ENCODE peak calls at places on chromosomes 16 and 17, in seven cellular contexts. One of them, this sample, is unnamed.

GRCh38 chr17:81510798-81511549 is 1.6 kb downstream of the ACTG1 start:
- DNase-seq in MM.1S: peak
- DNase-seq in tibial nerve: no peak
- DNase-seq in A549: no peak
- DNase-seq in lower lobe of right lung: peak
- DNase-seq in cardiac fibroblast: no peak
- DNase-seq in AG10803: no peak
- DNase-seq in this sample: no peak

GRCh38 chr16:12184419-12184831 is 207.9 kb downstream of the SNX29 start:
- DNase-seq in tibial nerve: no peak
- DNase-seq in AG10803: no peak
- DNase-seq in cardiac fibroblast: no peak
- DNase-seq in MM.1S: no peak
- DNase-seq in lower lobe of right lung: no peak
- DNase-seq in A549: no peak
- DNase-seq in this sample: peak

GRCh38 chr16:87180069-87180468 is 137.1 kb downstream of the C16orf95 start:
- DNase-seq in cardiac fibroblast: no peak
- DNase-seq in lower lobe of right lung: no peak
- DNase-seq in AG10803: no peak
- DNase-seq in A549: no peak
- DNase-seq in tibial nerve: no peak
- DNase-seq in MM.1S: no peak
- DNase-seq in this sample: no peak

GRCh38 chr17:55384833-55385232 is 36.8 kb downstream of the MMD start:
- DNase-seq in cardiac fibroblast: peak
- DNase-seq in A549: no peak
- DNase-seq in tibial nerve: no peak
- DNase-seq in AG10803: no peak
- DNase-seq in MM.1S: no peak
- DNase-seq in lower lobe of right lung: no peak
- DNase-seq in this sample: no peak

GRCh38 chr17:3685174-3685812 is 10.7 kb downstream of the P2RX5 start:
- DNase-seq in lower lobe of right lung: no peak
- DNase-seq in MM.1S: no peak
- DNase-seq in tibial nerve: no peak
- DNase-seq in AG10803: no peak
- DNase-seq in A549: no peak
- DNase-seq in cardiac fibroblast: no peak
- DNase-seq in this sample: no peak

GRCh38 chr17:42531455-42532354 is 4.3 kb upstream of the NAGLU start:
- DNase-seq in A549: no peak
- DNase-seq in MM.1S: peak
- DNase-seq in lower lobe of right lung: peak
- DNase-seq in tibial nerve: no peak
- DNase-seq in AG10803: peak
- DNase-seq in cardiac fibroblast: peak
- DNase-seq in this sample: peak

GRCh38 chr16:27498916-27499658 is 50.6 kb downstream of the GTF3C1 start:
- DNase-seq in AG10803: no peak
- DNase-seq in cardiac fibroblast: no peak
- DNase-seq in MM.1S: no peak
- DNase-seq in A549: no peak
- DNase-seq in tibial nerve: no peak
- DNase-seq in lower lobe of right lung: no peak
- DNase-seq in this sample: no peak

GRCh38 chr16:31087481-31087880 is 1.3 kb downstream of the PRSS53 start:
- DNase-seq in AG10803: no peak
- DNase-seq in MM.1S: no peak
- DNase-seq in cardiac fibroblast: no peak
- DNase-seq in tibial nerve: no peak
- DNase-seq in A549: no peak
- DNase-seq in lower lobe of right lung: no peak
- DNase-seq in this sample: no peak

GRCh38 chr17:82396601-82397435 is 21.3 kb upstream of the HEXD start:
- DNase-seq in cardiac fibroblast: peak
- DNase-seq in MM.1S: no peak
- DNase-seq in AG10803: peak
- DNase-seq in tibial nerve: peak
- DNase-seq in A549: no peak
- DNase-seq in lower lobe of right lung: peak
- DNase-seq in this sample: no peak

GRCh38 chr17:5020502-5021023 is 14.7 kb downstream of the SLC52A1 start:
- DNase-seq in cardiac fibroblast: no peak
- DNase-seq in A549: no peak
- DNase-seq in AG10803: no peak
- DNase-seq in lower lobe of right lung: no peak
- DNase-seq in tibial nerve: no peak
- DNase-seq in MM.1S: no peak
- DNase-seq in this sample: no peak

GRCh38 chr16:47054306-47054705 is 80.8 kb upstream of the DNAJA2 start:
- DNase-seq in A549: no peak
- DNase-seq in tibial nerve: no peak
- DNase-seq in lower lobe of right lung: no peak
- DNase-seq in MM.1S: no peak
- DNase-seq in cardiac fibroblast: no peak
- DNase-seq in AG10803: no peak
- DNase-seq in this sample: no peak

GRCh38 chr16:30567991-30568638 is 3.4 kb downstream of the ZNF688 start:
- DNase-seq in tibial nerve: no peak
- DNase-seq in MM.1S: peak
- DNase-seq in A549: peak
- DNase-seq in lower lobe of right lung: no peak
- DNase-seq in AG10803: peak
- DNase-seq in cardiac fibroblast: peak
- DNase-seq in this sample: peak

GRCh38 chr17:73156887-73157870 is 7.6 kb upstream of the SSTR2 start:
- DNase-seq in lower lobe of right lung: no peak
- DNase-seq in cardiac fibroblast: no peak
- DNase-seq in AG10803: no peak
- DNase-seq in A549: no peak
- DNase-seq in tibial nerve: no peak
- DNase-seq in MM.1S: no peak
- DNase-seq in this sample: no peak

GRCh38 chr16:67158637-67159600 is 790 bp downstream of the TRADD start:
- DNase-seq in lower lobe of right lung: peak
- DNase-seq in cardiac fibroblast: peak
- DNase-seq in MM.1S: peak
- DNase-seq in tibial nerve: no peak
- DNase-seq in A549: peak
- DNase-seq in AG10803: no peak
- DNase-seq in this sample: peak

GRCh38 chr17:82358467-82359350 is at the start of gene TEX19:
- DNase-seq in MM.1S: peak
- DNase-seq in cardiac fibroblast: no peak
- DNase-seq in tibial nerve: no peak
- DNase-seq in lower lobe of right lung: no peak
- DNase-seq in A549: peak
- DNase-seq in AG10803: no peak
- DNase-seq in this sample: no peak

GRCh38 chr16:2054543-2055245 is 6.9 kb downstream of the TSC2 start:
- DNase-seq in cardiac fibroblast: no peak
- DNase-seq in AG10803: no peak
- DNase-seq in lower lobe of right lung: peak
- DNase-seq in MM.1S: no peak
- DNase-seq in tibial nerve: no peak
- DNase-seq in A549: no peak
- DNase-seq in this sample: no peak

GRCh38 chr17:81294512-81295030 is 536 bp downstream of the SLC38A10 start:
- DNase-seq in tibial nerve: no peak
- DNase-seq in A549: peak
- DNase-seq in AG10803: peak
- DNase-seq in cardiac fibroblast: no peak
- DNase-seq in MM.1S: no peak
- DNase-seq in lower lobe of right lung: peak
- DNase-seq in this sample: no peak

GRCh38 chr17:28745052-28745776 is 1.4 kb downstream of the TRAF4 start:
- DNase-seq in lower lobe of right lung: peak
- DNase-seq in tibial nerve: peak
- DNase-seq in MM.1S: peak
- DNase-seq in A549: no peak
- DNase-seq in cardiac fibroblast: peak
- DNase-seq in AG10803: peak
- DNase-seq in this sample: peak

GRCh38 chr16:31010539-31010938 is at the start of gene STX1B:
- DNase-seq in cardiac fibroblast: no peak
- DNase-seq in A549: no peak
- DNase-seq in AG10803: peak
- DNase-seq in MM.1S: no peak
- DNase-seq in lower lobe of right lung: no peak
- DNase-seq in tibial nerve: no peak
- DNase-seq in this sample: no peak

GRCh38 chr17:2295575-2295974 is 8.0 kb downstream of the SMG6 start:
- DNase-seq in lower lobe of right lung: no peak
- DNase-seq in tibial nerve: no peak
- DNase-seq in AG10803: no peak
- DNase-seq in cardiac fibroblast: no peak
- DNase-seq in MM.1S: no peak
- DNase-seq in A549: no peak
- DNase-seq in this sample: peak

GRCh38 chr17:992933-993332 is 4.0 kb upstream of the TIMM22 start:
- DNase-seq in cardiac fibroblast: no peak
- DNase-seq in lower lobe of right lung: no peak
- DNase-seq in MM.1S: no peak
- DNase-seq in A549: no peak
- DNase-seq in AG10803: no peak
- DNase-seq in tibial nerve: no peak
- DNase-seq in this sample: no peak

GRCh38 chr16:83102336-83102735 is 475.6 kb downstream of the CDH13 start:
- DNase-seq in tibial nerve: no peak
- DNase-seq in AG10803: no peak
- DNase-seq in MM.1S: no peak
- DNase-seq in A549: no peak
- DNase-seq in lower lobe of right lung: no peak
- DNase-seq in cardiac fibroblast: no peak
- DNase-seq in this sample: peak

GRCh38 chr17:82065193-82065637 is 389 bp downstream of the DUS1L start:
- DNase-seq in cardiac fibroblast: no peak
- DNase-seq in lower lobe of right lung: no peak
- DNase-seq in MM.1S: peak
- DNase-seq in A549: peak
- DNase-seq in AG10803: peak
- DNase-seq in tibial nerve: no peak
- DNase-seq in this sample: no peak

GRCh38 chr16:84841787-84842300 is 22.1 kb downstream of the CRISPLD2 start:
- DNase-seq in tibial nerve: no peak
- DNase-seq in AG10803: no peak
- DNase-seq in lower lobe of right lung: peak
- DNase-seq in A549: no peak
- DNase-seq in MM.1S: no peak
- DNase-seq in cardiac fibroblast: no peak
- DNase-seq in this sample: peak

GRCh38 chr16:88681709-88682451 is 4.4 kb downstream of the SNAI3 start:
- DNase-seq in lower lobe of right lung: peak
- DNase-seq in A549: no peak
- DNase-seq in tibial nerve: peak
- DNase-seq in AG10803: no peak
- DNase-seq in MM.1S: peak
- DNase-seq in cardiac fibroblast: no peak
- DNase-seq in this sample: no peak
- H3K4me3 ChIP-seq in lower lobe of right lung: peak
- H3K4me3 ChIP-seq in A549: no peak
- H3K4me3 ChIP-seq in tibial nerve: no peak
- H3K4me3 ChIP-seq in AG10803: no peak
- H3K4me3 ChIP-seq in MM.1S: peak
- H3K4me3 ChIP-seq in cardiac fibroblast: no peak
- H3K4me3 ChIP-seq in this sample: no peak

DNA sequence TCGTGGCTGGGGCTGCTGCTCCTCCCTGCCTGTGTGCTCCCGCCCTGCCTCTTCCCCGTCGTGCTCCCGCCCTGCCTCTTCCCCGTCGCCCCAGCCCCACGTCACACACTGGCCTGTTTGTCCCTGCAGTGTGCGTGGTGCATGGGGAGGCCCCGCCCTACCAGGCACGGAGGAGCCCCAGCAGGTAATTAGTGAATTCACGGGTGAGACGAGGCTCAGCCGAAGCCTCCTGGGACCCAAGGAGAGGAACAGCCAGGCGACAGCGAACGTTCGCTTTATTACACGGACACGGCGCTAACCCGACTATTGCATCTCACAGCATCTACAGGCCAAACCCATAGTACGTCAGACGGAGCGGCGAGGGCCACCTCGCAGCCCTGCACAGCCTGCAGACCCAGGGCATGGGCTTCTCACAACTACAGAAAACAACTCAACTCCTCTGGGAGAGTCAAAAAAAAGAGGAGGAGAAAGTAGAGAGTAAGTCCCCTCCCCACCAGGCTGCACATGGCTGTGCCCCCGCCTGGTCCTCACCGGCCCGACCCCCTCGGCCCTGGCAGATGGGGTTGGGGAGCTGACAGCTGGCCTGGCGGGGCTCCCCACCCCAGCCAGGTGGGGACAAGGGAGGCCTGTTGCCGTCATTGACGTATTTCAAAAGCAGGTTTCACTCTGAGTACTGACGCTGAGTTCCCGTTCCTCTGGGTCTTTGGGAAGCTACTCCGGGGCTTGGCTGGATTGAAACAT is 4.3 kb upstream of the PABPN1L start:
- DNase-seq in lower lobe of right lung: no peak
- DNase-seq in AG10803: no peak
- DNase-seq in tibial nerve: no peak
- DNase-seq in MM.1S: no peak
- DNase-seq in A549: no peak
- DNase-seq in cardiac fibroblast: no peak
- DNase-seq in this sample: no peak
- TF ChIP-seq CTCF in lower lobe of right lung: no peak
- TF ChIP-seq CTCF in AG10803: no peak
- TF ChIP-seq CTCF in tibial nerve: no peak
- TF ChIP-seq CTCF in MM.1S: no peak
- TF ChIP-seq CTCF in A549: no peak
- TF ChIP-seq CTCF in cardiac fibroblast: no peak
- TF ChIP-seq CTCF in this sample: no peak

DNA sequence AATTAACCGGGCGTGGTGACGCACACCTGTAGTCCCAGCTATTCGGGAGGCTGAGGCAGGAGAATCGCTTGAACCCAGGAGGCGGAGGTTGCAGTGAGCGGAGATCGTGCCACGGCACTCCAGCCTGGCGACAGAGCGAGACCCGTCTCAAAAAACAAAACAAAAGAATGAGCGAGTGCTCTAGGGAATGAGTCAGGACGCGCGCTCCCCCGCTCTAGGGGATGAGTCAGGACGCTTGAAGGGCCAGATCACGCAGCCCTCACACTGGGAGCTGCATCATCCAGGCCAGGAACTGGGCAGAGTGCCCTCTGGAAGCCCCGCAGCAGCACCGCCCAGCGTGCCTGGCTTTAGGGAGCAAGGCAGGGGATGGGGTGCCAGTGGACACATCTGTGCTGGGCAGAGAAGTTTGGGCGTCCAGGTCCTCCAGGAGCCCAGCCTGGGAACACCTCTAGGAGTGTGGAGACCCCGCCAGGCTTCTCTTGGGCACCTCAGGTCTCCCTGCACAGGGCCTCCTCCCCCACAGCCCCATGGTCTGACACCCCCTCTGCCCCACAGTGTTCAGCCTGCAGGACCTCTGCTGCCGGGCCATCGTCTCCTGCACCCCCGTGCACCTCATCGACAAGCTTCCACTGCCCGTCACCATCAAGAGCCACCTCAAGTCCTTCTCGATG is 3.9 kb upstream of the WFIKKN1 start:
- DNase-seq in MM.1S: no peak
- DNase-seq in AG10803: peak
- DNase-seq in lower lobe of right lung: no peak
- DNase-seq in cardiac fibroblast: peak
- DNase-seq in tibial nerve: no peak
- DNase-seq in A549: peak
- DNase-seq in this sample: peak
- H3K4me3 ChIP-seq in MM.1S: no peak
- H3K4me3 ChIP-seq in AG10803: no peak
- H3K4me3 ChIP-seq in lower lobe of right lung: no peak
- H3K4me3 ChIP-seq in cardiac fibroblast: no peak
- H3K4me3 ChIP-seq in tibial nerve: no peak
- H3K4me3 ChIP-seq in A549: peak
- H3K4me3 ChIP-seq in this sample: no peak

GRCh38 chr17:35117984-35118383 is 1.7 kb downstream of the RAD51D start:
- DNase-seq in lower lobe of right lung: no peak
- DNase-seq in tibial nerve: no peak
- DNase-seq in cardiac fibroblast: peak
- DNase-seq in MM.1S: peak
- DNase-seq in A549: no peak
- DNase-seq in AG10803: peak
- DNase-seq in this sample: peak
- TF ChIP-seq CTCF in lower lobe of right lung: no peak
- TF ChIP-seq CTCF in tibial nerve: no peak
- TF ChIP-seq CTCF in cardiac fibroblast: peak
- TF ChIP-seq CTCF in MM.1S: peak
- TF ChIP-seq CTCF in A549: peak
- TF ChIP-seq CTCF in AG10803: peak
- TF ChIP-seq CTCF in this sample: peak